ENCODE peak calls at places on chromosomes 12 and 14, in seven cellular contexts. X is neuronal stem cell, P is H9, Z is mesendoderm, I is trophoblast cell, W is H1, D is mesenchymal stem cell. F is an unnamed sample.

GRCh38 chr12:91317324-91317723 is 134.7 kb upstream of the DCN start:
- DNase-seq in D (no peak), W (no peak), Z (no peak), P (no peak), I (no peak), X (no peak), F (no peak)

GRCh38 chr12:80763874-80764273 is 47.2 kb downstream of the MYF5 start:
- DNase-seq in W (no peak), P (no peak), D (peak), Z (peak), I (peak), X (peak), F (peak)

GRCh38 chr14:53190938-53191337 is 37.8 kb upstream of the DDHD1 start:
- DNase-seq in I (no peak), W (no peak), D (no peak), Z (no peak), P (no peak), X (no peak), F (peak)

GRCh38 chr12:98345308-98345876 is 170.0 kb upstream of the TMPO start:
- DNase-seq in W (peak), I (no peak), Z (peak), X (no peak), P (no peak), D (no peak), F (no peak)

GRCh38 chr14:95156765-95157194 is 549 bp downstream of the DICER1 start:
- DNase-seq in P (peak), I (peak), W (peak), X (no peak), Z (no peak), D (no peak), F (peak)

GRCh38 chr12:51980051-51980808 is 26.5 kb upstream of the TAMALIN start:
- DNase-seq in Z (peak), P (peak), W (peak), D (peak), X (peak), I (peak), F (peak)

GRCh38 chr14:90239139-90239538 is 17.2 kb upstream of the PSMC1 start:
- DNase-seq in W (peak), P (no peak), X (no peak), D (peak), I (no peak), Z (peak), F (no peak)

GRCh38 chr14:34593740-34594375 is 36.1 kb downstream of the SNX6 start:
- DNase-seq in I (no peak), D (no peak), W (no peak), P (no peak), Z (no peak), X (no peak), F (peak)

GRCh38 chr12:110080410-110080809 is 32.1 kb upstream of the C12orf76 start:
- DNase-seq in P (no peak), I (no peak), X (no peak), D (no peak), W (no peak), Z (no peak), F (no peak)

GRCh38 chr14:102878970-102879460 is 43.4 kb upstream of the AMN start:
- DNase-seq in I (peak), P (no peak), X (no peak), Z (peak), D (no peak), W (no peak), F (no peak)

GRCh38 chr14:106530423-106531107 is 1004.2 kb downstream of the TMEM121 start:
- DNase-seq in P (no peak), X (no peak), W (no peak), Z (peak), I (no peak), D (no peak), F (no peak)

GRCh38 chr12:125079084-125079483 is 13.8 kb downstream of the AACS start:
- DNase-seq in D (no peak), W (no peak), P (no peak), I (no peak), Z (no peak), X (no peak), F (no peak)

GRCh38 chr12:75781532-75782046 is 250.0 kb downstream of the PHLDA1 start:
- DNase-seq in D (peak), Z (no peak), I (peak), P (no peak), W (no peak), X (no peak), F (peak)

GRCh38 chr12:27530157-27530922 is 6.3 kb downstream of the PPFIBP1 start:
- DNase-seq in P (no peak), Z (peak), I (no peak), W (no peak), X (no peak), D (no peak), F (peak)

GRCh38 chr12:78584695-78585094 is 279.9 kb upstream of the SYT1 start:
- DNase-seq in Z (peak), W (peak), D (peak), I (no peak), P (peak), X (no peak), F (peak)

GRCh38 chr14:26023967-26024366 is 573.9 kb downstream of the NOVA1 start:
- DNase-seq in D (no peak), Z (no peak), W (no peak), P (no peak), I (no peak), X (no peak), F (no peak)

GRCh38 chr12:71439613-71440392 is at the start of gene LGR5:
- DNase-seq in Z (peak), X (peak), D (peak), W (peak), P (peak), I (no peak), F (peak)

GRCh38 chr12:54984602-54985376 is at the start of gene TESPA1:
- DNase-seq in Z (peak), W (no peak), D (no peak), P (no peak), I (no peak), X (no peak), F (no peak)

GRCh38 chr12:122473543-122474323 is 27.0 kb downstream of the ZCCHC8 start:
- DNase-seq in W (no peak), P (no peak), X (no peak), D (peak), I (peak), Z (no peak), F (peak)

GRCh38 chr12:113066806-113067400 is 10.4 kb downstream of the DTX1 start:
- DNase-seq in X (no peak), W (no peak), I (no peak), P (peak), Z (no peak), D (no peak), F (no peak)

GRCh38 chr12:66405395-66405794 is 103.1 kb downstream of the HELB start:
- DNase-seq in Z (no peak), I (no peak), W (no peak), X (no peak), P (no peak), D (peak), F (peak)

GRCh38 chr12:125983784-125984510 is 918.7 kb downstream of the AACS start:
- DNase-seq in X (peak), P (peak), I (peak), W (peak), Z (peak), D (no peak), F (no peak)

GRCh38 chr12:52038447-52038846 is 12.8 kb upstream of the NR4A1 start:
- DNase-seq in X (no peak), Z (no peak), W (no peak), D (no peak), P (no peak), I (no peak), F (peak)

DNA sequence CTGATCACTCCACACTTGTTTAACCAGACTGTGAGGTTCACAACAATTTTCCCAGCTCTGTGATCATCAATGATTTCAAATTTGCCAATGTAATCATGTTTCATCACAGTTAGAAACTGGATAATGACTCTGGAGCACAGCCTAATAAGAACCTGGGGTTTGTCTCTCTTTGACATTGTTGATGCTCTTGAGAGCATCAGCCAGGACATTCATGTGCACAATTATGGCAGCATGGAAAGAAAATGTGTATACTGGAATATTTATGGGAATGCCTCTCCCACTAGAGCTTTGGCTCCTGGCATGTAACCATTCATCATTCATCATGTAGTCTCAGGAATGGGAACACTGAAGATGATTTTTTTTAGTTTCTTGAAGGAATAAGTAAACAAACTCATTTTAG is 47.0 kb downstream of the SIX1 start:
- DNase-seq in X (no peak), D (no peak), Z (no peak), I (no peak), P (no peak), W (no peak), F (no peak)
- H3K4ac ChIP-seq in X (no peak), D (no peak), Z (no peak), I (no peak), P (no peak), W (no peak), F (no peak)

GRCh38 chr12:108236366-108236765 is 102.7 kb downstream of the CMKLR1 start:
- DNase-seq in D (no peak), W (no peak), I (no peak), Z (no peak), X (no peak), P (no peak), F (no peak)
- H3K4ac ChIP-seq in D (no peak), W (peak), I (no peak), Z (no peak), X (no peak), P (no peak), F (no peak)

GRCh38 chr12:15863984-15864383 is 18.2 kb upstream of the STRAP start:
- DNase-seq in W (no peak), X (no peak), I (no peak), Z (no peak), P (no peak), D (no peak), F (no peak)
- H3K4ac ChIP-seq in W (no peak), X (no peak), I (no peak), Z (no peak), P (no peak), D (no peak), F (no peak)

DNA sequence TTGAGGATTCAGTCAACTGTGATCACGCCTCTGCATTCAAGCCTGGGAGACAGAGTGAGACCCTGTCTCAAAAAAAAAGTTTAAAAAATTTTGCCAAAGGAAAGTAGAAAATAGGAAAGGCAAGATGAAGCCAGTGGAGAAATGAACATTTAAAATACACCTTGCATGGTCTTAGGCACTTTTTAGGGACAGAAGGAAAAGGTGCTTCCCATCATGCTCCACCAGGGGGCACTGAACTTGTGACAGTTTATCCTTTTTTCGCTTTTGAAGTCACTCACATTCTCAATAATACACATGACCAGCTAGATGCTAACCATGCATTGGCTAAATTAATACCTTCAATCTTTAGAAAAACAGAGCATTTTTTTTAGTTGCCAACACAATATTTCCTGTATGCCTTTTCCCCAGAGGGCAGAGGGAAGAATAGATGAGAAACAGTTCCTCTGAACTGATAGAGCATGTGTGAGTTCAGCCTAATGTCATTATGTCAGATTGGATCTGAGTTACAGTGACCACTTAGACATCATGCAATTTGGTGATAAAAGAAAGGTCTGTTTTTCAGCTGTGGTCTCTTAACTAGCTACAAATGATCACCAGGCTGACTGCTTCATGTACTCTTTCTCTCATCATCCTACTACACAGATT is 221.8 kb upstream of the SSTR1 start:
- DNase-seq in Z (peak), X (peak), W (no peak), P (peak), D (peak), I (no peak), F (peak)
- H3K4ac ChIP-seq in Z (no peak), X (no peak), W (no peak), P (no peak), D (no peak), I (no peak), F (no peak)

F was measured in IMR-90.